ENCODE peak calls at places on chromosomes 4 and X, in seven cellular contexts. Q is cardiac muscle cell, Y is fibroblast of lung, T is progenitor cell of endocrine pancreas, A is A549, X is choroid plexus epithelial cell, H is thoracic aorta. Z is an unnamed sample.

GRCh38 chrX:10326578-10326977 is 169.8 kb downstream of the CLCN4 start:
- DNase-seq in Q (peak), Y (no peak), T (no peak), A (peak), X (peak), H (no peak), Z (no peak)

GRCh38 chr4:15459706-15460105 is 10.0 kb upstream of the CC2D2A start:
- DNase-seq in Q (no peak), Y (no peak), T (no peak), A (no peak), X (no peak), H (no peak), Z (no peak)

GRCh38 chrX:100994352-100995281 is 25.1 kb downstream of the ARL13A start:
- DNase-seq in Q (peak), Y (peak), T (no peak), A (peak), X (peak), H (no peak), Z (no peak)

GRCh38 chr4:10204401-10205058 is 87.9 kb upstream of the WDR1 start:
- DNase-seq in Q (peak), Y (no peak), T (no peak), A (no peak), X (no peak), H (no peak), Z (no peak)

GRCh38 chr4:126916626-126917140 is 716.1 kb upstream of the INTU start:
- DNase-seq in Q (peak), Y (peak), T (no peak), A (no peak), X (peak), H (no peak), Z (no peak)

GRCh38 chr4:99816611-99817309 is at the start of gene DAPP1:
- DNase-seq in Q (no peak), Y (no peak), T (no peak), A (no peak), X (no peak), H (no peak), Z (no peak)

GRCh38 chr4:147481577-147482109 is 746 bp downstream of the EDNRA start:
- DNase-seq in Q (peak), Y (peak), T (peak), A (no peak), X (peak), H (no peak), Z (no peak)

GRCh38 chrX:73855546-73855945 is 292.5 kb downstream of the CHIC1 start:
- DNase-seq in Q (peak), Y (peak), T (peak), A (peak), X (peak), H (peak), Z (peak)

GRCh38 chr4:140718240-140718639 is 37.9 kb downstream of the TBC1D9 start:
- DNase-seq in Q (peak), Y (peak), T (no peak), A (no peak), X (peak), H (no peak), Z (no peak)

GRCh38 chrX:11837437-11837836 is 79.4 kb downstream of the MSL3 start:
- DNase-seq in Q (no peak), Y (no peak), T (no peak), A (no peak), X (no peak), H (no peak), Z (no peak)

GRCh38 chrX:72094894-72095293 is 36.8 kb downstream of the RTL5 start:
- DNase-seq in Q (peak), Y (peak), T (no peak), A (no peak), X (peak), H (no peak), Z (no peak)

DNA sequence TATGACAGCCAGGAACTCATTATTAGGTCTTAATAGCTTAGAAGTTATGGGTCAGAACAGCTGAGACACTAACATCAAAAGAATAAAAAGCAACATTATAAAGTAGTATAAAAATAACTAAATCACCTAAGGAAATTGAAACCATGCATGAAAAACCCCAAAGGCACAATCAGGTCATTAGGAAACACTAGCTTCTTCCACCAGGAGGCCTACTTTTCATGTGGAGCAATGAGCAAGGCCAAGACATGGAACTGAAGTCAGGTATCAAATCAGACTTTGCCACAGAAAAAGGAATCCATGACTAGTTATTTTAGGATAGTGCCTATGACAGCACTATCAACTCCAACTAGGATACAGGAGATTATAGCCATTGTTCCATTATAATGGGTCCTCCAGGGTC is 7.9 kb downstream of the HUWE1 start:
- DNase-seq in Q (peak), Y (no peak), T (no peak), A (peak), X (peak), H (no peak), Z (no peak)
- TF ChIP-seq CTCF in Q (peak), Y (peak), T (peak), A (no peak), X (peak), H (no peak), Z (no peak)

GRCh38 chr4:1345905-1346780 is 865 bp upstream of the UVSSA start:
- DNase-seq in Q (peak), Y (peak), T (peak), A (peak), X (peak), H (no peak), Z (no peak)
- TF ChIP-seq CTCF in Q (peak), Y (peak), T (peak), A (no peak), X (peak), H (no peak), Z (no peak)

GRCh38 chrX:12988797-12989196 is 13.9 kb downstream of the TMSB4X start:
- DNase-seq in Q (peak), Y (peak), T (no peak), A (peak), X (peak), H (no peak), Z (peak)
- TF ChIP-seq CTCF in Q (no peak), Y (no peak), T (no peak), A (no peak), X (no peak), H (no peak), Z (no peak)

GRCh38 chr4:120874792-120875774 is 47.4 kb downstream of the PRDM5 start:
- DNase-seq in Q (peak), Y (no peak), T (no peak), A (no peak), X (no peak), H (no peak), Z (no peak)

GRCh38 chr4:120870279-120870673 is 52.2 kb downstream of the PRDM5 start:
- DNase-seq in Q (no peak), Y (no peak), T (no peak), A (no peak), X (no peak), H (no peak), Z (no peak)

GRCh38 chr4:120877021-120877420 is 45.5 kb downstream of the PRDM5 start:
- DNase-seq in Q (no peak), Y (no peak), T (no peak), A (no peak), X (no peak), H (no peak), Z (no peak)

GRCh38 chr4:120871173-120871572 is 51.4 kb downstream of the PRDM5 start:
- DNase-seq in Q (no peak), Y (no peak), T (no peak), A (no peak), X (no peak), H (no peak), Z (no peak)

GRCh38 chr4:120873554-120873953 is 49.0 kb downstream of the PRDM5 start:
- DNase-seq in Q (no peak), Y (no peak), T (no peak), A (no peak), X (no peak), H (no peak), Z (no peak)
- TF ChIP-seq CTCF in Q (no peak), Y (peak), T (no peak), A (no peak), X (no peak), H (no peak), Z (no peak)

GRCh38 chr4:109998867-109999303 is 86.2 kb downstream of the EGF start:
- DNase-seq in Q (peak), Y (peak), T (no peak), A (peak), X (peak), H (no peak), Z (peak)
- TF ChIP-seq CTCF in Q (peak), Y (peak), T (peak), A (peak), X (peak), H (peak), Z (peak)

DNA sequence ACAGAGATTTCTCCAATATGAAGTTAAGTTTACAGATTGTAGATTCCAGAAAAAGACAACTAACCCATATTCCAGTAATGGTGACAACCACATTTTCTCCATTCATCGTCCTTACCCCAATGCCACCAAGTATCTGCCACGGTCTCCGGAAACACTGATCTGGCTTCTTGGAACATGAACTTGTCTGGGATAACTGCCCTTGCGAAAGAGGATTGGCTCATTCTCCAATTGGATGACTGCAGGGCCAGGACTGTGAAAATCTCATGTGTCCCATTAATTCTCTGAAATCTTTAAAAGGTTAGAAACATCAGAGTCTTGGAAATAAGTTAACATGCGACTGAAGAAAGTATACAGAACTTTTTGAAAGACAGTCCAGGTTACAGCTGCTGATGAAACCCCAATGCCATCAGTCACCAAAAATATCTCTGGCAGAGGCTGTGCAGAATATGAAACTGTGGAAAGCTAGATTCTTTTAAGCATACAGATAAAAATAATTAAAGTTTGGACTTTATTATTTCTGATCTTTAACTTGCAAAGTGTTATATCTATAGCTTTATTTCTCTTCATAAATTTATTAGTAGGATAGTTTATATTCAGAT is 496.9 kb downstream of the PPARGC1A start:
- DNase-seq in Q (no peak), Y (no peak), T (no peak), A (no peak), X (no peak), H (no peak), Z (no peak)
- TF ChIP-seq CTCF in Q (no peak), Y (no peak), T (no peak), A (no peak), X (no peak), H (no peak), Z (no peak)

DNA sequence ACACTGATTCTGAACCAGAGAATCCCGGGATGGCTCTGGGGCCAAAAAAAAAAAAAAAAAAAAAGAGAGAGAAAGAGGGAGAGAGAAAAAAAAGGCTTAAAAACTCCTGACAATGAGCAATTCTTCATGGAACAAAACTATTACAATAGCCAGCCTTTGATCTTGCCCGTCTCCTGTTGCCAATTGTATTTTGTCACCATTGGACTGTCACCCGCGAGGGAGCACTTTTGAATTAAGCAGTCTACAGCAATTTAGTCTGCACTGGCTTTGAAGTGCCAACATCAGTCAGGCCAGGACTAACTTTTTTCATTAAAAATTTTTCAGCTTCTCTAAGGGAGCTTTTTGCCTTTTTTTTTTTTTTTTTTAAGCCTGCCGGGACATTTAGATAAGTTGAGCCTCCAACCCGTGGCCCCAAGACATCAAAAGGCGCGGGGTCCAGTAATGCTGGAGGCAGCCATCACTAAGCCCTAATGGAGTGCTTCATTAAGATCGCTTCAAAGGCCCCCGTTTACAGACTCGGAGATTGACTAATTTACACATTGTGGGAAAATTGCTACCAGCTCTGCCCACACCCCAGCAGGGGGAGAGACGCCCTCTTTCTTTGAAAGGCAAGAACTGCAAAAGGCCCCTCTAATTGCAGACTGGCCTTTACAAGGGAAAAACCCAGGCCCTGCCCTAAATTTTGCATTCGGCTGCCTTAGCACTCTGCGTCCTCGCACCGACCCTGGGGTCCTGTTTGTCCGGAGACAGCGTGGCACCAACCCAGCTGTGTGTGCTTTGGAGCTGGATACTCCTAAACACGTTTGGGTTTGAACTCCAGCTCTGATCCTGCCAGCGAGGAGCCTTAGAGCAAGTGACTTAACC is 98.1 kb upstream of the MSX1 start:
- DNase-seq in Q (peak), Y (no peak), T (no peak), A (no peak), X (peak), H (no peak), Z (no peak)
- TF ChIP-seq CTCF in Q (peak), Y (peak), T (peak), A (no peak), X (peak), H (no peak), Z (no peak)

GRCh38 chr4:26858947-26859401 is 1.7 kb upstream of the STIM2 start:
- DNase-seq in Q (no peak), Y (peak), T (no peak), A (no peak), X (no peak), H (no peak), Z (no peak)

GRCh38 chr4:26859762-26860156 is 882 bp upstream of the STIM2 start:
- DNase-seq in Q (no peak), Y (no peak), T (no peak), A (no peak), X (no peak), H (no peak), Z (no peak)

GRCh38 chr4:26861434-26862186 is 969 bp downstream of the STIM2 start:
- DNase-seq in Q (peak), Y (peak), T (peak), A (peak), X (peak), H (no peak), Z (no peak)

GRCh38 chr4:26860922-26861433 is 337 bp downstream of the STIM2 start:
- DNase-seq in Q (peak), Y (peak), T (peak), A (no peak), X (peak), H (no peak), Z (no peak)

DNA sequence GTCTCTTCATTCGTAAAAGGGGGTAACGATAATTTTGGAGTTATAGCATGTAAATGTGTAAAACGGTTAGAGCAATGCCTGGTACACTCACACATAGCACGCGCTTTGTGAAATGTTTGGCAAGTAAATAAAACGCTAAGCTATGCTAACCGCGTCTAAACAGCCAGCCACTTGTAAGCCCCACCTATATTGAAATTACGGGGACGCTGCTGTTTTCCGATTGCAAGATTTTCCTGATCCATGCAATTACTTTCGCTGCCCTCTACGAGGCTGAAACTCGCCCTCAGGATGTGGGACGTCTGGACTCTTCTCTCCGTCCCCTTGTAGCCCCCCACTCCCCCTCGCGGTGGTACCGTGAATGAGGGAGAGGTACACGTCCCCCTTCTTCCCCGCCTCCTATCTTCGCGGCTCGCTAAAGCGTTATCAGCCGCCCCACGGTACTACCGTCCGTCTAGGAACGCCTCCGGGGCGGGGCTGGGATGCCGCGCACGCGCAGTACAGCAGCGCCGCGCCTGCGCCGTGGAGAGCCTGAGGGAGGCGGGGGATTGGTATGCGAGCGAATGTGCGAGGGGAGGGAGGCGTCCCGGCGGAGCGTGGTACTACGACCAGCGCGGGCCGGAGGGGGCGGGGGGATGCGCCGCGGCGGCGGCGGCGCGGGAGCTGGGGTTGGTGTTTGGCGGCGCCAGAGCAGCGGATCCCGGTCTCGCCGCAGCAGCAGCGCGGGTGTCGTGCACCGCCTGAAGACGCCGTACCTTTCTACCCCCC is at the start of gene STIM2:
- DNase-seq in Q (peak), Y (peak), T (peak), A (peak), X (peak), H (peak), Z (peak)
- TF ChIP-seq CTCF in Q (peak), Y (peak), T (peak), A (no peak), X (peak), H (peak), Z (peak)